ENCODE peak calls at places on chromosomes 2 and 18, in nine cellular contexts. P is fibroblast of mammary gland, K is RCC 7860, R is AG20443, L is SHP77 treated with DMSO at 0.1 percent for 48 hours, I is HFF-Myc, E is GM03348, W is progenitor cell of endocrine pancreas, X is Kasumi-1. G is an unnamed sample.

GRCh38 chr2:137964066-137964858 is at the start of gene HNMT:
- DNase-seq in P (peak; percentile 80), K (no peak), R (peak; percentile 55), L (no peak), I (peak; percentile 46), E (peak; percentile 52), W (peak; percentile 29), X (no peak), G (no peak)

GRCh38 chr2:234193977-234194563 is 143.6 kb downstream of the SPP2 start:
- DNase-seq in P (no peak), K (no peak), R (no peak), L (no peak), I (no peak), E (no peak), W (no peak), X (no peak), G (no peak)

GRCh38 chr2:3305952-3306351 is 71.7 kb downstream of the EIPR1 start:
- DNase-seq in P (no peak), K (no peak), R (no peak), L (no peak), I (no peak), E (no peak), W (no peak), X (no peak), G (no peak)

GRCh38 chr2:181262782-181263181 is 194.4 kb upstream of the ITGA4 start:
- DNase-seq in P (no peak), K (no peak), R (no peak), L (no peak), I (no peak), E (no peak), W (no peak), X (no peak), G (no peak)

GRCh38 chr2:43605851-43606250 is 10.0 kb upstream of the THADA start:
- DNase-seq in P (no peak), K (no peak), R (no peak), L (peak; percentile 56), I (no peak), E (no peak), W (no peak), X (no peak), G (no peak)

GRCh38 chr18:21406111-21406510 is 164.1 kb downstream of the GREB1L start:
- DNase-seq in P (peak; percentile 48), K (no peak), R (peak; percentile 48), L (no peak), I (no peak), E (peak; percentile 23), W (no peak), X (no peak), G (no peak)

GRCh38 chr2:81481242-81481993 is 1176.9 kb upstream of the LRRTM1 start:
- DNase-seq in P (no peak), K (no peak), R (no peak), L (no peak), I (no peak), E (no peak), W (no peak), X (no peak), G (no peak)

GRCh38 chr2:120381192-120381591 is 35.3 kb downstream of the INHBB start:
- DNase-seq in P (no peak), K (no peak), R (no peak), L (no peak), I (no peak), E (no peak), W (no peak), X (no peak), G (no peak)

GRCh38 chr2:39377226-39377939 is 59.7 kb downstream of the MAP4K3 start:
- DNase-seq in P (no peak), K (no peak), R (no peak), L (no peak), I (no peak), E (no peak), W (no peak), X (peak; percentile 32), G (no peak)

GRCh38 chr2:6877402-6878305 is at the start of gene RSAD2:
- DNase-seq in P (peak; percentile 55), K (no peak), R (peak; percentile 41), L (peak; percentile 45), I (no peak), E (peak; percentile 39), W (no peak), X (peak; percentile 18), G (peak; percentile 50)

GRCh38 chr2:235541838-235542549 is 48.2 kb downstream of the AGAP1 start:
- DNase-seq in P (no peak), K (no peak), R (no peak), L (no peak), I (no peak), E (no peak), W (no peak), X (no peak), G (no peak)

GRCh38 chr2:227033471-227034148 is 130.4 kb downstream of the COL4A4 start:
- DNase-seq in P (peak; percentile 41), K (no peak), R (peak; percentile 82), L (no peak), I (peak; percentile 17), E (peak; percentile 67), W (peak; percentile 57), X (no peak), G (peak; percentile 29)

GRCh38 chr18:7924616-7925015 is 357.5 kb downstream of the PTPRM start:
- DNase-seq in P (no peak), K (no peak), R (no peak), L (no peak), I (no peak), E (no peak), W (no peak), X (no peak), G (no peak)